ENCODE peak calls at places on chromosomes 2 and 18, in ten cellular contexts. X is neural crest cell, A is brain microvascular endothelial cell, P is IMR-90, D is HL-60, R is neural progenitor cell, B is GM12864, F is dorsolateral prefrontal cortex, U is RWPE1, Q is spleen. N is an unnamed sample.

GRCh38 chr2:15939854-15940660 is at the start of gene MYCN:
- DNase-seq in P (no peak), Q (no peak), X (peak), B (peak), U (peak), R (peak), F (peak), A (peak), D (peak), N (peak)

GRCh38 chr18:67310826-67311225 is 205.7 kb downstream of the DSEL start:
- DNase-seq in R (no peak), A (peak), X (no peak), P (peak), Q (no peak), B (no peak), U (no peak), F (no peak), D (no peak), N (no peak)

GRCh38 chr2:70690846-70691245 is 77.2 kb downstream of the ADD2 start:
- DNase-seq in D (no peak), X (no peak), B (no peak), A (no peak), F (no peak), U (no peak), P (no peak), Q (peak), R (no peak), N (no peak)

GRCh38 chr2:39213015-39213414 is 30.8 kb downstream of the CDKL4 start:
- DNase-seq in Q (no peak), B (no peak), X (no peak), P (no peak), D (no peak), F (no peak), A (no peak), R (no peak), U (no peak), N (no peak)

GRCh38 chr2:7910752-7911151 is 771.1 kb upstream of the ID2 start:
- DNase-seq in D (no peak), R (no peak), F (no peak), U (no peak), X (no peak), A (no peak), B (no peak), Q (no peak), P (no peak), N (no peak)

GRCh38 chr2:159209341-159210306 is 76.9 kb downstream of the WDSUB1 start:
- DNase-seq in F (no peak), U (no peak), D (no peak), B (no peak), P (no peak), Q (peak), X (no peak), A (no peak), R (no peak), N (no peak)

GRCh38 chr2:103738108-103738507 is 976.3 kb downstream of the TMEM182 start:
- DNase-seq in X (no peak), P (no peak), D (no peak), B (no peak), R (no peak), A (no peak), Q (no peak), F (no peak), U (no peak), N (no peak)

GRCh38 chr18:48803518-48803917 is 147.2 kb downstream of the SMAD7 start:
- DNase-seq in Q (peak), A (no peak), F (no peak), B (no peak), D (no peak), R (no peak), U (no peak), X (no peak), P (no peak), N (no peak)

GRCh38 chr18:25896178-25896780 is 194.1 kb downstream of the SS18 start:
- DNase-seq in X (peak), F (no peak), D (peak), Q (no peak), B (peak), U (peak), R (peak), A (peak), P (peak), N (no peak)

GRCh38 chr2:99867690-99868089 is 274.7 kb downstream of the AFF3 start:
- DNase-seq in B (no peak), X (no peak), R (no peak), F (no peak), Q (peak), P (peak), U (peak), A (peak), D (no peak), N (no peak)

GRCh38 chr2:120405769-120406119 is 59.8 kb downstream of the INHBB start:
- DNase-seq in F (no peak), A (no peak), B (no peak), U (no peak), D (no peak), P (no peak), Q (no peak), X (no peak), R (no peak), N (no peak)

GRCh38 chr2:24050041-24050655 is 607 bp downstream of the FKBP1B start:
- DNase-seq in R (peak), F (peak), Q (peak), U (no peak), B (no peak), P (no peak), X (peak), D (no peak), A (peak), N (peak)

GRCh38 chr2:241948901-241949735 is 79.6 kb downstream of the RTP5 start:
- DNase-seq in F (no peak), R (no peak), D (no peak), P (no peak), Q (peak), A (no peak), X (no peak), U (no peak), B (no peak), N (no peak)

GRCh38 chr2:161488131-161488699 is 72.1 kb downstream of the TBR1 start:
- DNase-seq in A (no peak), Q (no peak), F (no peak), U (no peak), R (no peak), D (no peak), X (no peak), P (no peak), B (no peak), N (no peak)

GRCh38 chr18:8699948-8700347 is 5.4 kb upstream of the MTCL1 start:
- DNase-seq in D (peak), A (no peak), U (no peak), B (no peak), P (peak), R (no peak), X (no peak), Q (no peak), F (no peak), N (no peak)

GRCh38 chr2:208488668-208489564 is 82.3 kb downstream of the PTH2R start:
- DNase-seq in R (no peak), F (no peak), A (no peak), D (no peak), P (no peak), X (no peak), U (no peak), Q (no peak), B (no peak), N (no peak)

GRCh38 chr2:164784376-164784775 is 57.2 kb downstream of the COBLL1 start:
- DNase-seq in Q (no peak), F (no peak), B (no peak), A (peak), D (no peak), R (peak), X (no peak), U (no peak), P (no peak), N (no peak)

GRCh38 chr2:182447843-182448242 is 21.0 kb upstream of the PDE1A start:
- DNase-seq in F (no peak), X (no peak), B (no peak), P (peak), Q (no peak), U (no peak), R (no peak), A (peak), D (no peak), N (no peak)

GRCh38 chr2:28394331-28394877 is 1.7 kb downstream of the FOSL2 start:
- DNase-seq in F (no peak), D (no peak), R (no peak), U (no peak), B (no peak), X (no peak), P (peak), Q (peak), A (peak), N (no peak)

GRCh38 chr2:39141346-39142011 is 20.6 kb upstream of the SOS1 start:
- DNase-seq in U (no peak), X (no peak), D (peak), F (no peak), P (no peak), Q (no peak), R (peak), B (no peak), A (no peak), N (no peak)

GRCh38 chr18:61840324-61840723 is 52.5 kb downstream of the RNF152 start:
- DNase-seq in D (no peak), A (no peak), B (no peak), P (no peak), R (no peak), U (no peak), F (no peak), Q (no peak), X (no peak), N (no peak)

GRCh38 chr18:50866765-50867164 is 12.2 kb upstream of the ME2 start:
- DNase-seq in F (no peak), U (no peak), X (no peak), Q (no peak), R (no peak), P (no peak), B (no peak), D (no peak), A (no peak), N (no peak)

GRCh38 chr2:10471046-10471571 is 23.0 kb upstream of the ODC1 start:
- DNase-seq in D (no peak), F (no peak), U (no peak), P (no peak), R (no peak), X (no peak), Q (peak), A (no peak), B (no peak), N (no peak)

GRCh38 chr2:177051278-177051677 is 161.3 kb upstream of the HNRNPA3 start:
- DNase-seq in D (no peak), X (no peak), Q (no peak), P (no peak), A (no peak), R (no peak), F (no peak), B (no peak), U (no peak), N (no peak)

GRCh38 chr2:177058747-177059146 is 153.8 kb upstream of the HNRNPA3 start:
- DNase-seq in U (no peak), B (no peak), X (no peak), P (no peak), D (no peak), Q (no peak), R (no peak), F (no peak), A (no peak), N (no peak)

GRCh38 chr2:177059313-177059712 is 153.3 kb upstream of the HNRNPA3 start:
- DNase-seq in A (no peak), D (no peak), F (no peak), B (no peak), Q (no peak), R (no peak), U (no peak), P (no peak), X (no peak), N (no peak)

DNA sequence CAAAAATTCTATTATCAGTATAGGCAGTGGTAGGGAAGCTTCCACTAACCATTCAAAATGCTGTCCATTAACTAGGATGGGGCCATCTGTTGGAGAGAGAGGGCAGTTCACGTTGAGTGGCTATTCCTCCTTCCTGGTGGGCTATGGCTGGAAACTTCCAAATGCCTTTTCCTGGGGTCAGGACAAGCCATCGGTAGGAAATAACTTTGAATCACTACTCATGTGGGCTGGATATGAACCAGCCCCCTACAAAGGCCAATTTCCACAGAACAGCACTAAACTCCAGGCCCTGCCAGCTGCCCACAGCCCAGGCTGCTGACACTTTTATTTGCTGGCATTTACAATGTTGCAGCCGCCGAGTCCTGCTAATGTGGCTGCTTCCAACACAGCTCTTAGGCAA is 156.1 kb upstream of the HNRNPA3 start:
- DNase-seq in U (no peak), R (peak), A (no peak), X (no peak), Q (no peak), F (no peak), B (no peak), D (no peak), P (no peak), N (no peak)
- TF ChIP-seq CTCF in U (no peak), R (peak), A (peak), X (peak), Q (no peak), F (no peak), B (peak), D (peak), P (no peak), N (no peak)

DNA sequence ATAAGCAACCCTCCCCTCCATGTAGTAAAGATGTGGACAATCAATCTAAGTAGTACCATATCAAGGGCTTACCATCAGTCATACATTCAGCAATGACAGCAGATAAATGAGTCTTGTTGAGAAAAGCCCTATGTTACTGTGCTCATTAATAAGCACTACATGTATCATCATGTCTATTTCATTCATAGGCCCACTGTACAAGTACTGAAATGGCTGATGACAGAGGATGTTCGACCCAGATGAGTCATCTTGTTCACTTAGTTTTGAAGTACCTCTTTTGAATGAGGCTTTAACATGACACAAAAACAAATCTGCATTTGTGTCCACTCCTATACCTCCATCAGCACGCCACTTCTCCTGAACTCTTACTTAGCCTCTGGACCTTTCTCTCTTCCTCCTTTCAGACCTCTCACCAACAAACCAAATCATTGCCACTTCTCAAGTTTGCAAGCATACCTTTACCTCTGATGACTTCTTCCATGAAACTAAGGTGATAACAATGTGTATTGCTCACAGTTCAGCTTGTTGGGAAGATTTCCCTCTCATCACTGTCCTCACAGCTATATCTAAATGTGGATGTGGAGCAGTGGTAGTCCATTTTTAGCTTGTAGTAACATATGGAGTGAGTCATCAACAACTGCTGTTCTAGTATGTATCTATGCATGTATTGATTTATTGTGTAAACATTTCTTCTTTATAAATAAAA is 921.0 kb upstream of the SLC39A10 start:
- DNase-seq in F (no peak), A (no peak), R (no peak), X (no peak), U (peak), P (no peak), B (no peak), Q (no peak), D (no peak), N (no peak)
- TF ChIP-seq CTCF in F (no peak), A (no peak), R (no peak), X (no peak), U (no peak), P (no peak), B (no peak), Q (no peak), D (no peak), N (no peak)

GRCh38 chr2:31081497-31081896 is 56.7 kb downstream of the GALNT14 start:
- DNase-seq in X (no peak), F (no peak), A (no peak), U (no peak), Q (no peak), B (no peak), P (no peak), R (no peak), D (no peak), N (no peak)

GRCh38 chr2:31080361-31080760 is 57.9 kb downstream of the GALNT14 start:
- DNase-seq in F (no peak), A (no peak), Q (no peak), U (no peak), B (no peak), R (no peak), D (no peak), P (no peak), X (no peak), N (no peak)

GRCh38 chr2:31078579-31079105 is 59.6 kb downstream of the GALNT14 start:
- DNase-seq in D (no peak), R (no peak), X (no peak), U (no peak), Q (no peak), A (no peak), B (no peak), F (no peak), P (no peak), N (no peak)

GRCh38 chr2:31082002-31082401 is 56.2 kb downstream of the GALNT14 start:
- DNase-seq in R (no peak), B (no peak), Q (no peak), A (no peak), F (no peak), D (no peak), X (no peak), P (no peak), U (no peak), N (no peak)

DNA sequence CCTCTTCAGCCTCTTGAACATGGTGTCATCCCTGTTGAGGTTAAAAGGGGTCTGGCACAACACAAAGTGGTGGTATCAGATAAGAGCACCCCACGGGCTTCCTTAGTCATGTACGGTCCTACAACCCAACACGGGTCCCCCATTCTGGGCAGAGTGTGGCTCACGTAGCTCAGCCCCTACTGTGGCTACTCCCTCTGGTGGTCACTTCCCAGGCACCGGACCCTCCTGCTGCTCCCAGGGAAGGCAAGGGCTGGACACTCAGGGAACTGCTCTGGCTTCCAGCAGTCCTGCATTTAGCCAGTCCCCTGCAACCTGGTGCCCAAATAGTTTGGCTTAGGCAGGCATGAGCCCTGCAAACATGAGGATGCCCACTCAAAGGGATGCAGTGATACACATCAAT is 58.6 kb downstream of the GALNT14 start:
- DNase-seq in F (no peak), D (no peak), B (no peak), Q (no peak), U (no peak), A (no peak), X (peak), P (no peak), R (peak), N (peak)
- TF ChIP-seq CTCF in F (peak), D (no peak), B (no peak), Q (no peak), U (no peak), A (peak), X (peak), P (no peak), R (peak), N (peak)

DNA sequence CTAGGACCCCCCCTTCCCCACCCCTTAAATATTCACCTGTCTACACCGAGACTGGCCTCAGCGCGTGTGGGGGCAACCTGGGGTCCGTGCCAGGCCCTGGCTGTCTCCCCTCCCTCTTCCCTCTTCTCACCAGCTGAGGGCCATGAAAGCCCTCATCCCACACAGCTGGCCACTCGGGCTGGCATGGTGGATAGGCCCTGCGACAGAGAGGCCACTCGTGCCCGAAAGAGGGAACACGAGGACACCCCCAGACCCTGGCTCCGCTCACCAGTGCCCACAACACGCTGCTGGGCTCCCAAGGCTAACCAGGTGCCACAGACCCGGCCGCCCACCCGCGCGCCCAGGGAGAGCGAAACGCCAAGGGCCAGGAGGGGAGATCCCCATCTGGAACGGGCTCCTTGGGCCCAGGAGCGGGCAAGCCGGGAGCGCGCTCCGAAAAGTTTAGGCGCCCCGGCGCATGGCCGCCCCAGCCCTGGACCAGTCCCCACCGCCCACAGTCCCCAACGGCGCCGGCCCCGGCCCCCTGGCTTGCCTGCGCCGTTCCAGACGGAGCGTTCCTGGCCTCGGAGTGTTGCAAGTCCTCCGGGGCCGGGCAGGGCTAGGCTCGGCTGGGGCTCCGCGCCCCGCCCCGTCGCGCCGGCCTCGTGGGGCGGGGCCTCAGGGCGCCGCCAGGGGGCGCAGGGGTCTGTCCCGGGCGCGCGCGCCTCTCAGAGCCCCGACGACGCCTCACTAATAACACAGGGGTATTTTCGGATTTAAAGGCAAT is at the start of gene TMBIM1:
- DNase-seq in B (no peak), D (peak), F (peak), Q (peak), R (peak), A (peak), U (peak), X (peak), P (peak), N (peak)
- TF ChIP-seq CTCF in B (peak), D (peak), F (peak), Q (peak), R (peak), A (peak), U (peak), X (peak), P (peak), N (peak)

GRCh38 chr2:139296672-139297209 is 516.6 kb upstream of the NXPH2 start:
- DNase-seq in B (no peak), Q (no peak), D (no peak), R (no peak), X (no peak), A (no peak), U (peak), P (no peak), F (no peak), N (no peak)
- TF ChIP-seq CTCF in B (no peak), Q (no peak), D (no peak), R (no peak), X (no peak), A (no peak), U (no peak), P (no peak), F (no peak), N (no peak)

GRCh38 chr18:64100136-64100922 is 48.6 kb downstream of the LINC00305 start:
- DNase-seq in A (no peak), F (no peak), B (no peak), X (no peak), D (no peak), P (no peak), Q (no peak), R (peak), U (no peak), N (no peak)

GRCh38 chr18:64099244-64099643 is 49.6 kb downstream of the LINC00305 start:
- DNase-seq in B (no peak), R (no peak), Q (no peak), A (no peak), D (no peak), P (no peak), U (no peak), F (no peak), X (no peak), N (no peak)

GRCh38 chr18:64103979-64104378 is 44.9 kb downstream of the LINC00305 start:
- DNase-seq in D (no peak), R (peak), Q (no peak), P (no peak), B (no peak), F (no peak), A (no peak), X (no peak), U (no peak), N (no peak)
- TF ChIP-seq CTCF in D (no peak), R (peak), Q (no peak), P (no peak), B (peak), F (no peak), A (no peak), X (peak), U (no peak), N (peak)

GRCh38 chr2:237315170-237315880 is 98.6 kb downstream of the COL6A3 start:
- DNase-seq in B (no peak), R (peak), X (peak), U (no peak), Q (no peak), P (peak), D (no peak), A (peak), F (peak), N (peak)
- TF ChIP-seq CTCF in B (no peak), R (no peak), X (no peak), U (no peak), Q (no peak), P (peak), D (no peak), A (peak), F (peak), N (no peak)

GRCh38 chr18:70069381-70069780 is 121.7 kb upstream of the CD226 start:
- DNase-seq in X (no peak), D (no peak), R (no peak), B (no peak), P (no peak), Q (no peak), A (no peak), F (no peak), U (no peak), N (no peak)
- TF ChIP-seq CTCF in X (no peak), D (no peak), R (no peak), B (no peak), P (no peak), Q (no peak), A (no peak), F (no peak), U (no peak), N (no peak)

N was measured in progenitor cell of endocrine pancreas.